ENCODE peak calls at places on chromosome 1, in seven cellular contexts. L, V, S, W, D, P and M are unnamed samples.

GRCh38 chr1:33343539-33343938 is 22.6 kb upstream of the A3GALT2 start:
- DNase-seq in S (no peak), D (no peak), W (no peak), P (no peak), V (no peak), L (no peak), M (no peak)

GRCh38 chr1:67883069-67883468 is 49.8 kb upstream of the GNG12 start:
- DNase-seq in S (peak), W (no peak), P (no peak), D (no peak), L (no peak), V (no peak), M (no peak)

GRCh38 chr1:107895403-107896181 is 69.4 kb downstream of the VAV3 start:
- DNase-seq in D (no peak), S (no peak), L (no peak), P (no peak), W (peak), V (peak), M (no peak)

GRCh38 chr1:28855046-28855445 is 43.1 kb downstream of the OPRD1 start:
- DNase-seq in V (no peak), L (no peak), D (peak), P (no peak), W (no peak), S (no peak), M (no peak)

GRCh38 chr1:27117733-27118439 is 37.0 kb downstream of the SLC9A1 start:
- DNase-seq in P (no peak), W (no peak), D (peak), L (no peak), V (no peak), S (peak), M (no peak)

GRCh38 chr1:29180497-29181412 is 945 bp downstream of the SRSF4 start:
- DNase-seq in D (no peak), L (no peak), W (no peak), V (no peak), P (no peak), S (no peak), M (no peak)

GRCh38 chr1:88813474-88813873 is 77.9 kb downstream of the GTF2B start:
- DNase-seq in W (no peak), S (no peak), V (no peak), L (no peak), P (no peak), D (no peak), M (no peak)

GRCh38 chr1:157580179-157580827 is 17.6 kb downstream of the FCRL4 start:
- DNase-seq in D (no peak), W (peak), S (peak), L (peak), P (no peak), V (peak), M (peak)

GRCh38 chr1:237672748-237673147 is 218.0 kb downstream of the ZP4 start:
- DNase-seq in L (no peak), P (no peak), V (peak), S (no peak), W (no peak), D (no peak), M (no peak)
- TF ChIP-seq CTCF in L (peak), P (no peak), V (peak), S (no peak), W (no peak), D (no peak), M (no peak)

GRCh38 chr1:14803002-14803789 is 204.7 kb downstream of the KAZN start:
- DNase-seq in S (no peak), L (no peak), V (no peak), W (no peak), P (no peak), D (no peak), M (no peak)

GRCh38 chr1:14806772-14807171 is 208.3 kb downstream of the KAZN start:
- DNase-seq in P (no peak), V (no peak), D (no peak), S (no peak), L (no peak), W (no peak), M (no peak)

GRCh38 chr1:14800500-14801069 is 202.1 kb downstream of the KAZN start:
- DNase-seq in W (no peak), L (no peak), V (no peak), D (no peak), S (no peak), P (no peak), M (no peak)

GRCh38 chr1:14808768-14809167 is 210.3 kb downstream of the KAZN start:
- DNase-seq in W (no peak), D (no peak), S (no peak), V (no peak), L (no peak), P (no peak), M (no peak)

GRCh38 chr1:14804626-14805025 is 206.1 kb downstream of the KAZN start:
- DNase-seq in S (no peak), L (no peak), D (no peak), V (peak), P (no peak), W (no peak), M (no peak)
- TF ChIP-seq CTCF in S (no peak), L (peak), D (no peak), V (peak), P (no peak), W (no peak), M (peak)

GRCh38 chr1:110487676-110488075 is 31.3 kb downstream of the KCNA10 start:
- DNase-seq in V (no peak), D (no peak), L (no peak), P (no peak), W (no peak), S (peak), M (no peak)
- TF ChIP-seq CTCF in V (no peak), D (no peak), L (no peak), P (no peak), W (no peak), S (no peak), M (no peak)

GRCh38 chr1:104648269-104648691 is 898.6 kb downstream of the AMY1C start:
- DNase-seq in P (no peak), D (no peak), L (no peak), V (peak), W (no peak), S (no peak), M (peak)
- TF ChIP-seq CTCF in P (no peak), D (no peak), L (peak), V (peak), W (peak), S (peak), M (peak)

DNA sequence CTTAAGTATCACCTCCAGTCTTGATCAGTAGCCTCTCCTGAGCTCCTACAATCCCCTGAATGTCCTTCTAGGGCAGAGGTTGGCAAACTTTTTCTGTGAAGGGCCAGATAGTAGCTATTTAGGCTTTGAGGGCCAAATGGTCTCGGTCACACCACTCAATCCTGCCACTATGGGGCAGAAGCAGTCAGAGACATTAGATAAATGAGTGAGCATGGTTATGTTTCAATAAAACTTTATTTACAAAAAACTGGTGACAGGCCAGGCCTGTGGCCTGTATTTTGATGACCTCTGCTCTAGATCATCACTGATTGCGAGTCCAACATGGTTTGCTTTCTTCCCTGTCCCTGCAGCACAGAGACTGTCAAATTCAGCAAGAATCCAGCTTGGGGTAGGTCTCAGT is 36.3 kb downstream of the LRP8 start:
- DNase-seq in V (peak), W (no peak), P (no peak), S (no peak), D (no peak), L (no peak), M (no peak)
- TF ChIP-seq CTCF in V (peak), W (no peak), P (no peak), S (peak), D (no peak), L (no peak), M (no peak)

GRCh38 chr1:180912801-180913616 is at the start of gene KIAA1614:
- DNase-seq in L (no peak), D (no peak), V (no peak), S (peak), P (peak), W (peak), M (no peak)

GRCh38 chr1:180917306-180918065 is 4.8 kb downstream of the KIAA1614 start:
- DNase-seq in S (peak), P (no peak), W (no peak), L (no peak), D (no peak), V (no peak), M (no peak)

GRCh38 chr1:180916012-180916770 is 3.5 kb downstream of the KIAA1614 start:
- DNase-seq in V (no peak), D (no peak), W (no peak), L (no peak), S (no peak), P (no peak), M (no peak)

GRCh38 chr1:180916771-180917170 is 4.1 kb downstream of the KIAA1614 start:
- DNase-seq in S (no peak), V (no peak), L (no peak), D (no peak), P (no peak), W (no peak), M (no peak)

GRCh38 chr1:180915426-180915965 is 2.8 kb downstream of the KIAA1614 start:
- DNase-seq in L (no peak), D (no peak), W (no peak), S (no peak), V (no peak), P (no peak), M (no peak)
- TF ChIP-seq CTCF in L (no peak), D (no peak), W (no peak), S (no peak), V (no peak), P (no peak), M (no peak)

DNA sequence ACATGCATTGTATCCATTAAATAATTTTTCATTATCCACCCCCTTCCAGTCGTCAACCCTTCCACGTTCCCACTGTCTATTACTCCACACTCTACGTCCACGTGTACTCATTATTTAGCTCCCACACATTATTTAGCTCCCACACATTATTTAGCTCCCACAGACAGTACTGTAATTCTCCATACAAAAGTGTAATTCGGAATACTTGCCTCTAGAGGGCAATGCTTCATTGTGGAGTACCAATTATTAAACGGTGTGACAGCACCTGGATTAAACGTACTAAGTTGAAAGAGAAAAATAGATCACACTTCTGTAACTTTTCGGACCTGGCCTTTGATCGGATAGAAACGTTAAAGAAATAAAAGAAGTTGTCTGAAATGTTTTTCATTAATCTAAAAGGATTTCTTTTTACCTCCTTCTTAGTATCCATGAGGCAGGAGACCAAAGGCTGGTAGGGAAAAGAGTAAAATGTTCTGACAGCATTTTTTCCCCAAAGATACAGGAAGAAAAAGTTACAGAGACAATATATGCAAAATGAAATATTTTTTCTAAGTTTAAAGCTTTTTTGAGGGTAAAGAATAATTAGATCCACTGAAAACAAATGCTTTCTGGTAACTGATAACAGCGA is 99.2 kb downstream of the LHX8 start:
- DNase-seq in D (no peak), L (no peak), W (no peak), S (peak), V (peak), P (no peak), M (no peak)
- TF ChIP-seq CTCF in D (no peak), L (peak), W (peak), S (peak), V (peak), P (no peak), M (peak)

DNA sequence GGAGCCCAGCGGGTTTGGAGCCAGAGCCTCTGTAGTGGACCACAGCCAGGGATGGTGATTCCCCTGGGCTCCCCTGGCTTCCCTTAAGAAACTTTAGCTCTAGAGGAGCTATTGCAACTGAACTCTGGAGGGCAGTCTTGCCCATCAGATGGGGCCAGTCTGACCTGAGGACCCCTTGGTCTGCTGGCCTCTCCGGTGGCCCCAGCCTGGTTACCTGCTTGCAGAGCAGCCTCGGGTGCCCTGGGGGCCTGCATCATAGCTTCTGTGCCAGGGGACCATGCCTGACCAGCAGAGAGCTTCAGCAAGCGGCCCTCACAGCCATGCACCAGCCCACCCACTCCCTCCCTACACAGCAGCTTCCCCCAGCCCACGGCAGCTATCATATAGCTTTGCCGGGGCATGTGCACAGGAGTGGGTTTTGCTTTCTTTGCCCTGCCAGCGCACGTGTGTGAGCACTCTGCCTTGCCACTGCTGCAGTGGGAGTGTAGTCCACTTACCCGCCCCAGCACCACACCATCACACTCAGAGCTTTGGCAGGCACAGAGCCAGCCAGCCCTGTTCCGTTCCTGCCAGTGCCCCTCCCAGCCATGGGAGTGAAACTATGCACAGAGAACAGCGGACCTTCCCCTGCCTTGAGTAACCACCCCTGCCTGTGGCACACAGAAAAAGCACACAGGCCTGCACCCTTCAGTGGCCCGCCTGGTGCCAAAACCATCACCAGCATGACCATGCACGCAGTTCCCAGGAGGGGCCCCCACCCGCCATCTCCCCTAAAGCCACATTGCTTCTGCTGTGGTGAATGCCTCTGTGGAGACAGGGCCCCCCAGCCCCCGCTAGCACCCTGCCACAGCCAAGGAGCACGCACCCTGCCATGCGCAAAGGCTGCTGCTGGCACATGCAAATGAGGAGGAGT is 442.9 kb upstream of the NEGR1 start:
- DNase-seq in P (no peak), D (peak), S (no peak), L (peak), V (no peak), W (peak), M (peak)
- TF ChIP-seq CTCF in P (no peak), D (no peak), S (no peak), L (peak), V (no peak), W (peak), M (peak)

DNA sequence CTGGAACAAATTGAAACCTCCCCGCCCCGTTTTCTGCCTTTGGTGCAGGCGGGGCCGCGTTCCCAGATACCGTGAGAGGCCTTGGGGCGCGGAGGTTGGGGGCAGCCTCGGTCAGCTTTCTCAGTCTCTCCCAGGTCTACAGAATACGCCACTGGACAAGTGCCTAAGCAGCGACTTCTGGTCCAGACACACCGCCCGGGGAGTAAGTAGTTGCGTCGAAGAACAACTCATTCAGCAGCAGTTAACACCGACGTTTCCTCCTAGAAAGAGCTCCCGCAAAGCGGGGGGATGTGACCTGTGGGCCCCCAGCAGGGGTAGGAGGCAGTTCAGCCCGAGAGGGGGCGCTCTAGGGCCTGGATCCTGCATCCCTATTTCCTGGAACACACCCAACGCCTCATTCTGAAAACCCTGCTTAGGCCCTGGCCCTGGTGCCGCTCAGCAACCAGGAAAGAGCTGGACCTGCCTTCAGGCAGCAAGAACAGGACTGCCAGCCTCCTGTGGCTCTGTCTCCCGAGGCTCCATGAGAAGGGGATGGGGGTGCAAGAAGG is 6.5 kb upstream of the BARHL2 start:
- DNase-seq in L (no peak), S (no peak), W (peak), P (no peak), V (no peak), D (no peak), M (no peak)
- TF ChIP-seq CTCF in L (peak), S (no peak), W (peak), P (no peak), V (peak), D (no peak), M (peak)

DNA sequence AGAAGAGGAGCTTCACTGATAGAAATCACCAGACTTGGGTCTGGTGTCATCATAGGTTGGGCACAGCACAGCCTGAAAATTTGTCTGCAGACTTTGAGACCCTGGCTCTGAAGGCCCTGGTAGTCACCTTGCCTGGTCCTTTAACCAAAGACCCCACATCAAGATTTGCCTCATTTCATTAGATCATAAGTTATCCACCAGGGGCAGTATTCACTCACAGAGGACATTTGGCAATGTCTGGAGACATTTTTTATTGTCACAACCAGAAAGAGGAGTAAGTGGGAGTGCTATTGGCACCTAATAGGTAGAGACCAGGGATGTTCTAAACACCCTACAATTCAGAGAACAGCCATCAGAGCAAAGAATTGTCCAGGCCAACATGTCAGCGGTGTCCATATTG is 22.1 kb upstream of the PAX7 start:
- DNase-seq in W (no peak), D (no peak), V (peak), L (no peak), S (no peak), P (no peak), M (no peak)
- TF ChIP-seq CTCF in W (no peak), D (no peak), V (peak), L (no peak), S (no peak), P (no peak), M (peak)